ENCODE peak calls at places on chromosomes 12 and 14, in seven cellular contexts. M is left cardiac atrium, Z is left colon, I is astrocyte of the hippocampus, L is tibial artery, C is neural crest cell, A is OCI-LY7. J is an unnamed sample.

GRCh38 chr12:130111965-130112496 is 50.2 kb upstream of the FZD10 start:
- DNase-seq in I (no peak), L (no peak), M (no peak), C (no peak), A (no peak), Z (no peak), J (no peak)

GRCh38 chr12:107411792-107412535 is 273.6 kb upstream of the PWP1 start:
- DNase-seq in Z (no peak), I (peak; percentile 65), M (no peak), A (no peak), L (no peak), C (no peak), J (no peak)

GRCh38 chr12:1660304-1661187 is 30.3 kb upstream of the ADIPOR2 start:
- DNase-seq in I (no peak), Z (peak; percentile 80), L (peak; percentile 67), M (peak; percentile 56), C (no peak), A (no peak), J (peak; percentile 94)

GRCh38 chr12:125159687-125160086 is 94.5 kb downstream of the AACS start:
- DNase-seq in C (no peak), A (no peak), M (no peak), L (no peak), I (no peak), Z (no peak), J (no peak)

GRCh38 chr12:95611676-95612309 is 60.5 kb upstream of the USP44 start:
- DNase-seq in C (no peak), A (no peak), L (no peak), I (no peak), Z (no peak), M (no peak), J (peak; percentile 58)

GRCh38 chr12:113980537-113981337 is 14.6 kb upstream of the RBM19 start:
- DNase-seq in L (no peak), M (peak; percentile 28), C (peak; percentile 49), Z (peak; percentile 25), I (peak; percentile 81), A (peak; percentile 66), J (peak; percentile 11)

GRCh38 chr12:13061377-13061776 is 17.2 kb downstream of the FAM234B start:
- DNase-seq in Z (no peak), I (no peak), A (no peak), C (no peak), M (no peak), L (no peak), J (no peak)

GRCh38 chr12:113443030-113443539 is 20.9 kb downstream of the SDSL start:
- DNase-seq in M (no peak), A (no peak), C (no peak), Z (no peak), I (no peak), L (no peak), J (no peak)

GRCh38 chr12:56280849-56281248 is 14.1 kb downstream of the COQ10A start:
- DNase-seq in C (no peak), Z (no peak), A (no peak), L (no peak), M (no peak), I (no peak), J (no peak)

GRCh38 chr14:33794791-33795300 is 156.0 kb downstream of the EGLN3 start:
- DNase-seq in M (no peak), C (no peak), I (peak; percentile 55), A (no peak), Z (no peak), L (no peak), J (no peak)